ENCODE peak calls at places on chromosomes 7 and 10, in four cellular contexts. Z, J, I and U are unnamed samples.

GRCh38 chr10:76329891-76330575 is 898.6 kb downstream of the LRMDA start:
- DNase-seq in I (no peak), Z (no peak), J (no peak), U (no peak)

GRCh38 chr10:129887986-129888783 is 75.9 kb downstream of the EBF3 start:
- DNase-seq in I (no peak), J (no peak), Z (no peak), U (no peak)

GRCh38 chr7:15015545-15016314 is 113.2 kb upstream of the DGKB start:
- DNase-seq in I (peak; percentile 73), Z (peak; percentile 75), J (peak; percentile 39), U (peak; percentile 65)

GRCh38 chr7:44561962-44562621 is 11.6 kb downstream of the DDX56 start:
- DNase-seq in Z (peak; percentile 87), J (peak; percentile 84), I (no peak), U (no peak)

GRCh38 chr10:47139121-47139520 is 160.9 kb upstream of the GDF10 start:
- DNase-seq in Z (no peak), I (no peak), J (no peak), U (no peak)

GRCh38 chr10:83835948-83836641 is 303.2 kb upstream of the GHITM start:
- DNase-seq in I (no peak), J (no peak), Z (no peak), U (no peak)

GRCh38 chr7:90892213-90892612 is 296.1 kb downstream of the CDK14 start:
- DNase-seq in Z (no peak), I (no peak), J (no peak), U (no peak)

GRCh38 chr7:115059312-115059711 is 137.4 kb downstream of the MDFIC start:
- DNase-seq in I (no peak), J (no peak), Z (no peak), U (no peak)

GRCh38 chr10:7054915-7055314 is 355.9 kb downstream of the SFMBT2 start:
- DNase-seq in Z (no peak), J (peak; percentile 58), I (peak; percentile 26), U (peak; percentile 63)

GRCh38 chr10:26157734-26158133 is 58.8 kb upstream of the GAD2 start:
- DNase-seq in I (peak; percentile 25), J (peak; percentile 1), Z (no peak), U (no peak)

GRCh38 chr7:145665499-145666258 is 450.9 kb upstream of the CNTNAP2 start:
- DNase-seq in Z (no peak), I (no peak), J (no peak), U (no peak)

GRCh38 chr7:30717181-30717580 is 34.8 kb upstream of the INMT start:
- DNase-seq in Z (no peak), J (no peak), I (peak; percentile 36), U (no peak)
- TF ChIP-seq ELF4 in Z (no peak), J (no peak), I (no peak), U (no peak)

GRCh38 chr10:867807-868206 is 63.7 kb downstream of the LARP4B start:
- DNase-seq in Z (no peak), J (no peak), I (no peak), U (no peak)
- TF ChIP-seq ELF4 in Z (no peak), J (no peak), I (no peak), U (no peak)

GRCh38 chr10:108801775-108802516 is 1121.4 kb downstream of the XPNPEP1 start:
- DNase-seq in Z (no peak), J (no peak), I (no peak), U (no peak)
- TF ChIP-seq ELF4 in Z (no peak), J (no peak), I (no peak), U (no peak)

GRCh38 chr7:42292991-42293521 is 56.0 kb upstream of the GLI3 start:
- DNase-seq in J (no peak), I (no peak), Z (no peak), U (no peak)
- TF ChIP-seq ELF4 in J (no peak), I (no peak), Z (no peak), U (no peak)

GRCh38 chr10:104085801-104086400 is at the start of gene COL17A1:
- DNase-seq in Z (no peak), I (no peak), J (no peak), U (no peak)
- TF ChIP-seq ELF4 in Z (no peak), I (no peak), J (no peak), U (no peak)

GRCh38 chr10:8566737-8567136 is 512.2 kb downstream of the GATA3 start:
- DNase-seq in Z (no peak), I (no peak), J (no peak), U (no peak)

GRCh38 chr10:8563478-8563877 is 509.0 kb downstream of the GATA3 start:
- DNase-seq in I (no peak), J (no peak), Z (no peak), U (no peak)

GRCh38 chr10:8568401-8568800 is 513.9 kb downstream of the GATA3 start:
- DNase-seq in J (no peak), I (no peak), Z (no peak), U (no peak)
- TF ChIP-seq ELF4 in J (no peak), I (no peak), Z (no peak), U (no peak)